ENCODE peak calls at places on chromosomes 11 and 22, in eight cellular contexts. O is thoracic aorta, T is nephron progenitor cell, X is osteocyte, Z is Calu3, D is WTC11, V is ovary, W is GM13976. Q is an unnamed sample.
A peak's percentile ranks its signal among the peaks of the same experiment; 100 is the strongest.

GRCh38 chr11:75656044-75656726 is 12.7 kb downstream of the MAP6 start:
- DNase-seq in O (no peak), T (no peak), X (no peak), Z (no peak), D (no peak), V (no peak), W (no peak), Q (no peak)

GRCh38 chr11:66766681-66767080 is 37.7 kb upstream of the SPTBN2 start:
- DNase-seq in O (no peak), T (no peak), X (no peak), Z (no peak), D (no peak), V (no peak), W (no peak), Q (no peak)

GRCh38 chr11:97909544-97910394 is 1111.0 kb upstream of the CNTN5 start:
- DNase-seq in O (no peak), T (no peak), X (no peak), Z (no peak), D (no peak), V (no peak), W (no peak), Q (no peak)

GRCh38 chr11:1233351-1234053 is 10.6 kb downstream of the MUC5B start:
- DNase-seq in O (no peak), T (peak; percentile 4), X (no peak), Z (peak; percentile 54), D (no peak), V (no peak), W (no peak), Q (no peak)

GRCh38 chr22:29117799-29118477 is 45.1 kb downstream of the KREMEN1 start:
- DNase-seq in O (no peak), T (no peak), X (no peak), Z (no peak), D (no peak), V (no peak), W (no peak), Q (no peak)

GRCh38 chr22:31144223-31144622 is 3.9 kb upstream of the PLA2G3 start:
- DNase-seq in O (no peak), T (no peak), X (no peak), Z (no peak), D (no peak), V (no peak), W (peak; percentile 23), Q (no peak)

GRCh38 chr22:46055176-46055850 is 78.4 kb upstream of the WNT7B start:
- DNase-seq in O (no peak), T (no peak), X (no peak), Z (no peak), D (peak; percentile 6), V (peak; percentile 70), W (no peak), Q (no peak)

GRCh38 chr11:48078661-48079060 is 98.3 kb downstream of the PTPRJ start:
- DNase-seq in O (no peak), T (no peak), X (no peak), Z (no peak), D (no peak), V (no peak), W (no peak), Q (no peak)

GRCh38 chr22:22925795-22926358 is 38.3 kb downstream of the IGLL5 start:
- DNase-seq in O (no peak), T (no peak), X (no peak), Z (no peak), D (no peak), V (no peak), W (no peak), Q (no peak)

GRCh38 chr11:2576116-2576515 is 123.7 kb downstream of the KCNQ1OT1 start:
- DNase-seq in O (no peak), T (no peak), X (no peak), Z (no peak), D (peak; percentile 6), V (no peak), W (no peak), Q (no peak)

GRCh38 chr11:129273322-129273721 is 81.2 kb upstream of the ARHGAP32 start:
- DNase-seq in O (no peak), T (no peak), X (no peak), Z (no peak), D (no peak), V (no peak), W (no peak), Q (no peak)

GRCh38 chr11:66334605-66335442 is 1.4 kb downstream of the RIN1 start:
- DNase-seq in O (no peak), T (no peak), X (no peak), Z (no peak), D (no peak), V (no peak), W (no peak), Q (no peak)

GRCh38 chr11:133529807-133530500 is 2.3 kb downstream of the OPCML start:
- DNase-seq in O (no peak), T (no peak), X (no peak), Z (no peak), D (no peak), V (no peak), W (no peak), Q (no peak)

GRCh38 chr11:15988693-15989231 is 367.6 kb downstream of the SOX6 start:
- DNase-seq in O (no peak), T (no peak), X (no peak), Z (no peak), D (peak; percentile 55), V (no peak), W (no peak), Q (no peak)

DNA sequence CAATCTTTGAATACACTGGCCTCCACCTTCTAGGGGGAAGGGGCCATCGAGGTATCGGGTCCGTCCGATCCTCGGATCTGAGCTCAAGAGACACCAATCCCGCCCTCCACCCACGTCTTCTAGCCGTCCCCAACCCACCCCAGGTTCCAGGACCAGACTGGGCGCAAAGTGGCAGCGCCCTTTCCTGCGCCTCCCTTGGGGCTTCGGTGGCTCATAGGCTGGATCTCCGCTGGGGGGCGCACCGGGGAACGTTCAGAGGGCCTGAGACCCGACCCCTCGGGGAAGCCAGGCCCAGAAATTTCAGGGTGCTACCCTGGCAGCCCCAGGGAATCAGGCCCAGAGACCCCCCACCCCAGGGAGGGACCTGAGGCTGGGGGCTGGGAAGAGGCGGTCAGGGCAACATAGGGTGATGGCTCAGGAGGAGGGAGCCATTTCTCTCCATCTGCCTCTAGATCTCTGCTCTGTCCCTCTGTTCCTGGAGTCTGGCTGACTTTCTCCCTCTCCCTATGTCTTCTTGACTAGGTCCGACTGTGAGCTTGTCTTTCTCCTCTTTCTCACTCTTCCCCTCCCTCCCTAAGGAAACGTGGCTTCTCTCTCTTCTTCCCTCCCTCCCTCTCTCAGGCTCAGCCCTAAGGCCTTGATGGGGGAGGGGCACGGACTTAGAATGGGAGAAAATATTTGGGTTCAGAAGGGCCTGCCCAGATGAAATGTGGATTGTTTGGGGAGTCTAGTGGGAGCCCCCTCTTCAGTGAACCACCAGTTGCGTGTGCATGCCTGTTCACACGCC is 1.1 kb downstream of the CREB3L1 start:
- DNase-seq in O (no peak), T (peak; percentile 71), X (peak; percentile 91), Z (peak; percentile 53), D (peak; percentile 83), V (peak; percentile 70), W (peak; percentile 70), Q (peak; percentile 76)
- TF ChIP-seq CTCF in O (peak; percentile 21), T (peak; percentile 45), X (peak; percentile 79), Z (no peak), D (peak; percentile 53), V (peak; percentile 41), W (peak; percentile 36), Q (peak; percentile 63)

GRCh38 chr22:38240734-38241252 is 32.0 kb downstream of the TMEM184B start:
- DNase-seq in O (no peak), T (no peak), X (no peak), Z (peak; percentile 74), D (peak; percentile 71), V (no peak), W (no peak), Q (no peak)

GRCh38 chr22:38238519-38239051 is 34.2 kb downstream of the TMEM184B start:
- DNase-seq in O (no peak), T (no peak), X (no peak), Z (no peak), D (no peak), V (no peak), W (no peak), Q (no peak)

GRCh38 chr22:38235240-38235850 is 33.6 kb downstream of the MAFF start:
- DNase-seq in O (no peak), T (no peak), X (no peak), Z (no peak), D (no peak), V (no peak), W (no peak), Q (no peak)

GRCh38 chr22:38236786-38237185 is 35.0 kb downstream of the MAFF start:
- DNase-seq in O (no peak), T (no peak), X (no peak), Z (peak; percentile 79), D (no peak), V (no peak), W (no peak), Q (no peak)

GRCh38 chr22:38239101-38239761 is 33.6 kb downstream of the TMEM184B start:
- DNase-seq in O (peak; percentile 50), T (no peak), X (no peak), Z (peak; percentile 70), D (no peak), V (no peak), W (no peak), Q (no peak)
- TF ChIP-seq CTCF in O (no peak), T (no peak), X (peak; percentile 37), Z (no peak), D (no peak), V (no peak), W (no peak), Q (no peak)

DNA sequence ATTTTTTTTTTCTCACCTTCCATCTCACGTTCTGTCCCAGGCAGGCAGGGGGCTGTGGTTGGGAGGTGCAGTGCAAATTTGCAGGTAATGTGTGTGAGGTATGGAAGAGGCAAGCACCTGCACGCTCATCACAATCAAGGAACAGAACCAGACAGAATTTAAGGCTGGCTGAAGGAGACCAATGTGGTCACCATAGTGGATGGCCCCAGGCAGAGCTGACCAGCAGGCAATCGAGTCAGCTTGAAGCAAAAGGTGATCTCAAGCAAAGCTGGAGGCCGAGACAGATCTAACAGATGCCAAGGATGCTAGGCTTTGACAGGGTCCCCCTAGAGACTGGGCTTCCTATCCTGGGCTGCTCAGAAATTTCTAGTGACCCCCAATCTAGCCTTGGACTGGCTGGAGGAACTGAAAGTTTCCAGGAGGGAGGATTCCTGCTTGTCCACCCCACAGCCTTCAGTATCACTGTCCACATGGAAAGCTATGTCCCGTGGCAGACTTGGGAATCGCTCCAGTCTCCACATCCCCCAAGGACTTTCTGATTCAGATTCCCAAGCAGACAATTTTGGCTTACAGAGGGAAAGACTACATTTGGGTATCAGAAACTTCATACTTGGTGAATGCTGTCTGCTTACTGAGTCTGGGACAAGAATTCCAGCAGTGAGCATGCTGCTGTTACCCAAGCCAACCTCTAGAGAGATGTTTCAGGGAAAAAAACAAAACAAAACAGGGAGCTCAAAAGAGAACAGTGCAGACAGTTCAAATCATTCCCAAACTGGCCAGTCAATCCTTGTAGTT is 9.0 kb upstream of the MICAL3 start:
- DNase-seq in O (no peak), T (no peak), X (no peak), Z (no peak), D (no peak), V (no peak), W (no peak), Q (no peak)
- TF ChIP-seq CTCF in O (peak; percentile 35), T (no peak), X (no peak), Z (no peak), D (no peak), V (no peak), W (no peak), Q (no peak)

GRCh38 chr22:38727123-38727522 is 21.4 kb downstream of the GTPBP1 start:
- DNase-seq in O (no peak), T (no peak), X (no peak), Z (no peak), D (no peak), V (peak; percentile 14), W (no peak), Q (no peak)
- TF ChIP-seq CTCF in O (no peak), T (no peak), X (no peak), Z (no peak), D (no peak), V (no peak), W (no peak), Q (no peak)

GRCh38 chr11:108788565-108789199 is 123.8 kb downstream of the DDX10 start:
- DNase-seq in O (no peak), T (no peak), X (no peak), Z (peak; percentile 6), D (peak; percentile 24), V (no peak), W (no peak), Q (no peak)
- TF ChIP-seq CTCF in O (no peak), T (peak; percentile 24), X (peak; percentile 52), Z (no peak), D (no peak), V (no peak), W (no peak), Q (peak; percentile 57)

Q was measured in type B pancreatic cell.